ENCODE peak calls at places on chromosomes 7 and 10, in seven cellular contexts. A, B, O, W, P, N and G are unnamed samples.

GRCh38 chr10:104074505-104074904 is 11.2 kb downstream of the COL17A1 start:
- DNase-seq in A (no peak), B (no peak), O (no peak), W (no peak), P (no peak), N (no peak), G (no peak)

GRCh38 chr7:149181136-149181790 is 14.1 kb upstream of the ZNF282 start:
- DNase-seq in A (no peak), B (no peak), O (no peak), W (no peak), P (no peak), N (no peak), G (peak; percentile 64)

GRCh38 chr7:11517853-11518252 is 314.1 kb downstream of the THSD7A start:
- DNase-seq in A (no peak), B (no peak), O (no peak), W (no peak), P (no peak), N (peak; percentile 33), G (no peak)

GRCh38 chr7:1331026-1331425 is 98.4 kb downstream of the UNCX start:
- DNase-seq in A (no peak), B (no peak), O (no peak), W (no peak), P (no peak), N (no peak), G (no peak)

GRCh38 chr7:151809864-151810170 is 67.1 kb downstream of the PRKAG2 start:
- DNase-seq in A (no peak), B (no peak), O (no peak), W (no peak), P (no peak), N (no peak), G (no peak)

GRCh38 chr7:87517136-87517805 is 41.8 kb upstream of the ABCB4 start:
- DNase-seq in A (peak; percentile 36), B (no peak), O (no peak), W (no peak), P (no peak), N (no peak), G (no peak)

GRCh38 chr7:27704407-27705199 is 35.4 kb upstream of the TAX1BP1 start:
- DNase-seq in A (peak; percentile 27), B (no peak), O (no peak), W (no peak), P (no peak), N (no peak), G (no peak)

GRCh38 chr7:116736927-116737715 is 65.1 kb downstream of the MET start:
- DNase-seq in A (peak; percentile 55), B (no peak), O (no peak), W (no peak), P (no peak), N (no peak), G (no peak)

GRCh38 chr10:26430641-26431163 is 7.4 kb upstream of the APBB1IP start:
- DNase-seq in A (no peak), B (no peak), O (peak; percentile 71), W (no peak), P (peak; percentile 33), N (no peak), G (no peak)

GRCh38 chr10:69819713-69820506 is 18.2 kb downstream of the COL13A1 start:
- DNase-seq in A (peak; percentile 29), B (no peak), O (no peak), W (no peak), P (no peak), N (no peak), G (no peak)

GRCh38 chr10:79100761-79101160 is 32.0 kb downstream of the ZMIZ1 start:
- DNase-seq in A (no peak), B (no peak), O (no peak), W (no peak), P (no peak), N (no peak), G (no peak)

GRCh38 chr7:46550864-46551263 is 629.8 kb upstream of the IGFBP3 start:
- DNase-seq in A (no peak), B (no peak), O (no peak), W (no peak), P (no peak), N (no peak), G (no peak)

GRCh38 chr7:129827467-129827990 is 125.2 kb downstream of the UBE2H start:
- DNase-seq in A (no peak), B (no peak), O (no peak), W (no peak), P (no peak), N (no peak), G (no peak)

GRCh38 chr7:51011710-51012350 is 229.1 kb upstream of the GRB10 start:
- DNase-seq in A (peak; percentile 20), B (no peak), O (no peak), W (no peak), P (no peak), N (no peak), G (no peak)

GRCh38 chr7:25842201-25842726 is 309.7 kb upstream of the NFE2L3 start:
- DNase-seq in A (no peak), B (no peak), O (no peak), W (no peak), P (no peak), N (no peak), G (no peak)

GRCh38 chr10:122725768-122726167 is 26.1 kb upstream of the C10orf120 start:
- DNase-seq in A (no peak), B (peak; percentile 30), O (no peak), W (no peak), P (no peak), N (no peak), G (peak; percentile 12)

GRCh38 chr7:157188091-157188665 is 49.5 kb downstream of the UBE3C start:
- DNase-seq in A (no peak), B (no peak), O (no peak), W (no peak), P (no peak), N (no peak), G (no peak)

GRCh38 chr10:79415736-79416577 is 29.5 kb downstream of the ZCCHC24 start:
- DNase-seq in A (no peak), B (no peak), O (no peak), W (no peak), P (no peak), N (no peak), G (no peak)

GRCh38 chr7:33155811-33156210 is 26.4 kb downstream of the BBS9 start:
- DNase-seq in A (peak; percentile 75), B (no peak), O (no peak), W (no peak), P (no peak), N (no peak), G (peak; percentile 38)

GRCh38 chr10:3525832-3526449 is 259.1 kb downstream of the KLF6 start:
- DNase-seq in A (peak; percentile 100), B (no peak), O (no peak), W (no peak), P (peak; percentile 51), N (no peak), G (peak; percentile 98)

GRCh38 chr10:59025981-59026730 is 150.3 kb upstream of the PHYHIPL start:
- DNase-seq in A (no peak), B (no peak), O (no peak), W (no peak), P (no peak), N (no peak), G (no peak)

GRCh38 chr7:98137826-98138151 is 31.1 kb downstream of the LMTK2 start:
- DNase-seq in A (no peak), B (no peak), O (peak; percentile 71), W (no peak), P (no peak), N (no peak), G (no peak)

GRCh38 chr7:41190615-41191014 is 512.3 kb downstream of the INHBA start:
- DNase-seq in A (no peak), B (no peak), O (no peak), W (no peak), P (no peak), N (no peak), G (no peak)

GRCh38 chr10:115861864-115862263 is 411.1 kb downstream of the GFRA1 start:
- DNase-seq in A (peak; percentile 71), B (no peak), O (no peak), W (no peak), P (no peak), N (no peak), G (peak; percentile 70)

GRCh38 chr7:71828361-71828760 is 583.8 kb downstream of the CALN1 start:
- DNase-seq in A (no peak), B (no peak), O (no peak), W (no peak), P (no peak), N (no peak), G (no peak)

GRCh38 chr10:30345611-30346010 is 3.5 kb downstream of the MTPAP start:
- DNase-seq in A (no peak), B (no peak), O (no peak), W (no peak), P (no peak), N (no peak), G (no peak)

GRCh38 chr7:100556541-100556940 is 17.2 kb downstream of the SAP25 start:
- DNase-seq in A (peak; percentile 78), B (no peak), O (no peak), W (no peak), P (no peak), N (no peak), G (no peak)
- H3K4me3 ChIP-seq in A (no peak overlapping the region), B (no peak overlapping the region), O (no peak overlapping the region), W (no peak overlapping the region), P (no peak overlapping the region), N (no peak overlapping the region), G (no peak overlapping the region)

GRCh38 chr10:99805190-99805589 is 22.8 kb downstream of the ABCC2 start:
- DNase-seq in A (no peak), B (no peak), O (no peak), W (no peak), P (no peak), N (no peak), G (no peak)
- TF ChIP-seq CTCF in A (no peak), B (no peak), O (no peak), W (no peak), P (no peak), N (no peak), G (no peak)

GRCh38 chr7:5635461-5636445 is 145.7 kb downstream of the RNF216 start:
- DNase-seq in A (peak; percentile 38), B (no peak), O (no peak), W (no peak), P (no peak), N (no peak), G (no peak)

GRCh38 chr7:5638994-5639393 is 142.5 kb downstream of the RNF216 start:
- DNase-seq in A (no peak), B (no peak), O (no peak), W (no peak), P (no peak), N (peak; percentile 79), G (peak; percentile 24)

GRCh38 chr7:5637415-5637814 is 144.0 kb downstream of the RNF216 start:
- DNase-seq in A (no peak), B (no peak), O (no peak), W (no peak), P (no peak), N (no peak), G (no peak)

GRCh38 chr7:5636446-5636835 is 145.0 kb downstream of the RNF216 start:
- DNase-seq in A (peak; percentile 22), B (no peak), O (no peak), W (no peak), P (no peak), N (peak; percentile 80), G (no peak)

GRCh38 chr7:5636914-5637313 is 144.5 kb downstream of the RNF216 start:
- DNase-seq in A (peak; percentile 94), B (no peak), O (no peak), W (peak; percentile 31), P (peak; percentile 44), N (peak; percentile 36), G (peak; percentile 67)
- H3K4me3 ChIP-seq in A (peak overlapping the region; percentile 10), B (no peak overlapping the region), O (no peak overlapping the region), W (no peak overlapping the region), P (no peak overlapping the region), N (no peak overlapping the region), G (no peak overlapping the region)

GRCh38 chr10:114635797-114636550 is 22.1 kb downstream of the ABLIM1 start:
- DNase-seq in A (no peak), B (no peak), O (no peak), W (peak; percentile 64), P (no peak), N (no peak), G (no peak)
- TF ChIP-seq CTCF in A (no peak), B (no peak), O (no peak), W (no peak), P (no peak), N (no peak), G (no peak)